ENCODE peak calls at places on chromosomes 13 and 19, in six cellular contexts. V, I, F, B, A and G are unnamed samples. For H3K4me1, the result is how much of the 10 kb centered on the place peaks cover.

GRCh38 chr19:49871349-49871985 is 4.1 kb upstream of the PNKP start:
- DNase-seq in I (no peak), B (no peak), F (no peak), V (no peak), A (no peak), G (no peak)

GRCh38 chr13:51519839-51520238 is 64.4 kb upstream of the WDFY2 start:
- DNase-seq in V (no peak), I (no peak), A (peak), F (no peak), B (no peak), G (no peak)

GRCh38 chr19:2775556-2776430 is 7.3 kb downstream of the SGTA start:
- DNase-seq in I (no peak), A (peak), B (peak), V (peak), F (no peak), G (no peak)

GRCh38 chr19:33740811-33741396 is 55.8 kb upstream of the KCTD15 start:
- DNase-seq in V (peak), A (peak), I (peak), B (no peak), F (peak), G (peak)

GRCh38 chr19:43555185-43555770 is 20.0 kb downstream of the XRCC1 start:
- DNase-seq in V (peak), A (peak), I (peak), F (peak), B (no peak), G (peak)

GRCh38 chr19:49488046-49488862 is 846 bp downstream of the RPL13A start:
- DNase-seq in A (no peak), V (no peak), B (no peak), F (peak), I (no peak), G (no peak)

GRCh38 chr19:5466814-5467291 is 11.6 kb downstream of the ZNRF4 start:
- DNase-seq in A (no peak), B (no peak), I (no peak), V (peak), F (no peak), G (no peak)

GRCh38 chr19:19120308-19121156 is 17.7 kb downstream of the TMEM161A start:
- DNase-seq in F (peak), V (no peak), A (peak), B (no peak), I (peak), G (peak)

GRCh38 chr19:6459356-6460098 is at the start of gene SLC25A23:
- DNase-seq in V (peak), I (peak), A (peak), F (peak), B (no peak), G (peak)

GRCh38 chr13:101977475-101977874 is 424.4 kb downstream of the FGF14 start:
- DNase-seq in F (no peak), A (no peak), I (no peak), V (no peak), B (no peak), G (no peak)

GRCh38 chr19:46906221-46906620 is 45.4 kb downstream of the ARHGAP35 start:
- DNase-seq in V (no peak), I (no peak), F (no peak), B (no peak), A (no peak), G (no peak)

GRCh38 chr19:46913198-46913851 is 52.5 kb downstream of the ARHGAP35 start:
- DNase-seq in B (no peak), V (no peak), F (peak), I (no peak), A (no peak), G (no peak)

GRCh38 chr19:46907880-46908279 is 47.1 kb downstream of the ARHGAP35 start:
- DNase-seq in I (no peak), V (no peak), A (no peak), F (no peak), B (no peak), G (no peak)

GRCh38 chr19:46911456-46911855 is 50.7 kb downstream of the ARHGAP35 start:
- DNase-seq in A (no peak), I (no peak), V (no peak), B (no peak), F (no peak), G (no peak)

DNA sequence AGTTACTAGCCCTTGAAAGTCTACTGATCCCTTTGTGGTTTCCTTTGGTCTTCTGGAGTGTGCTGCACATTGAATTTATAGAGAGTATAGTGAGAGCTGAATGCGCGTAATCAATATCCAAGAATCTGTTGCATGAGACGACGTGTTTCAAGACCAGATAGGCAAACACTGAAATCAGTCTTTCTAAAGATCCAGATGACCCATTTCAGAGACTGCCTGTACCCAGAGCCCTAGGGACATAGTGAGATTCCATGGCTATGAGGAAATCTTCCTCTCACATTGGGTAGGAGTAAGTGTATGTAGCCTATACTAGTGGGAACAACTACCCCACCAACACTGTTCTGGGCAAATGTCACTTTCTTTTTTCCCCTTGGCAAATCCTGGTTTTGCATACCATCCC is 48.6 kb downstream of the ARHGAP35 start:
- DNase-seq in F (no peak), I (no peak), A (no peak), B (no peak), V (no peak), G (no peak)
- H3K4me1 ChIP-seq in F (under half), I (under half), A (under half), B (under half), V (under half), G (under half)

GRCh38 chr13:53068841-53069520 is 40.4 kb downstream of the OLFM4 start:
- DNase-seq in V (no peak), I (no peak), B (no peak), F (peak), A (no peak), G (no peak)
- H3K27ac ChIP-seq in V (no peak), I (no peak), B (no peak), F (no peak), A (no peak), G (no peak)

GRCh38 chr19:12833418-12833746 is 997 bp downstream of the RTBDN start:
- DNase-seq in I (no peak), V (no peak), A (no peak), F (no peak), B (no peak), G (no peak)
- H3K4me3 ChIP-seq in I (no peak), V (peak), A (no peak), F (no peak), B (peak), G (no peak)

GRCh38 chr13:56351041-56351440 is 789.7 kb upstream of the PRR20A start:
- DNase-seq in A (no peak), B (no peak), F (peak), I (no peak), V (no peak), G (no peak)
- H3K4me1 ChIP-seq in A (under half), B (under half), F (under half), I (under half), V (under half), G (under half)

DNA sequence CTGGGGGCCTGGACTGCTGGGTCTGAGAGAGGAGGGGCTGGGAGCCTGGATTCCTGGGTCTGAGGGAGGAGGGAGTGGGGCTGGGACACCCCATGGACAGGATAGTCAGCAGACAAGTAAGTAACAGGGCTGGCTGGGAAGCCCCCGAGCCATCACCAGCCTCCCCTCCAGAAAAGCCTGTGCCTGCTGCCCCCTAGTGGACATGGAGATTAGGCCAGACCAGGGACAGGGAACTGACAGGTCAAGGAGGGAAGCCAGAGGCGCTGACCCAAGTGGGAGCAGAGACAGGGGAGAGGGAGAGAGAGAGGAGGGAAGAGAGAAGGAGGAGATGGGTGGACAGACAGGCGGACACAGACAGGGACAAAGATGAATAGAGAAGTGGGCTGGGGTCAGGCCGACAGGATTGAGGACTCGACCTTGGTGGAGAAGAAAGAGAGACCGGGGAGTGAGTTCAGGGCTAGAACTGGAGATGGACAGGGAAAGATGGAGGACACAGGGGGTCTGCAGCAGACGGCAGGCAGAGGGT is 6.7 kb upstream of the ERFL start:
- DNase-seq in F (peak), I (peak), B (no peak), A (peak), V (peak), G (no peak)
- H3K27ac ChIP-seq in F (no peak), I (no peak), B (no peak), A (no peak), V (no peak), G (no peak)

DNA sequence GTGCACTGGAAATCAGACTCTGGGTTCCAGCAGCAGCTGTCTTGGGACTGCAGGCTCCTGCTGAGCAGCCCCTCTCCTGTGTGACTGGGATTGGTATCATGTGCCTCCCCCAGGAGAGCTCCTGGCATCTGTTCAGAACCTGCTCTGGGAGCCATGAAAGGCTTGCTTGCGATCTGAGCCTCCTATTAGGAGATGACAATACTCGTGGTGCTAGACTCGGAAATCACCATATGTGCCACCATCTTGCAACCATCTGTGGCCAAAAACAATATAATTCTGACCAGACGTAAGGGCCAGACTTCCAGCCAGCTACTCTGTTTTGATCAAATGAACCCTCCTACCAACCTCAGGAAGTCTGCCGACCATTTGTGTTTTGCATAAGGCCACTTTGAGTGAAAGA is 484.7 kb downstream of the IRS2 start:
- DNase-seq in V (no peak), I (no peak), B (no peak), A (no peak), F (no peak), G (no peak)
- H3K4me3 ChIP-seq in V (no peak), I (no peak), B (no peak), A (no peak), F (no peak), G (no peak)

DNA sequence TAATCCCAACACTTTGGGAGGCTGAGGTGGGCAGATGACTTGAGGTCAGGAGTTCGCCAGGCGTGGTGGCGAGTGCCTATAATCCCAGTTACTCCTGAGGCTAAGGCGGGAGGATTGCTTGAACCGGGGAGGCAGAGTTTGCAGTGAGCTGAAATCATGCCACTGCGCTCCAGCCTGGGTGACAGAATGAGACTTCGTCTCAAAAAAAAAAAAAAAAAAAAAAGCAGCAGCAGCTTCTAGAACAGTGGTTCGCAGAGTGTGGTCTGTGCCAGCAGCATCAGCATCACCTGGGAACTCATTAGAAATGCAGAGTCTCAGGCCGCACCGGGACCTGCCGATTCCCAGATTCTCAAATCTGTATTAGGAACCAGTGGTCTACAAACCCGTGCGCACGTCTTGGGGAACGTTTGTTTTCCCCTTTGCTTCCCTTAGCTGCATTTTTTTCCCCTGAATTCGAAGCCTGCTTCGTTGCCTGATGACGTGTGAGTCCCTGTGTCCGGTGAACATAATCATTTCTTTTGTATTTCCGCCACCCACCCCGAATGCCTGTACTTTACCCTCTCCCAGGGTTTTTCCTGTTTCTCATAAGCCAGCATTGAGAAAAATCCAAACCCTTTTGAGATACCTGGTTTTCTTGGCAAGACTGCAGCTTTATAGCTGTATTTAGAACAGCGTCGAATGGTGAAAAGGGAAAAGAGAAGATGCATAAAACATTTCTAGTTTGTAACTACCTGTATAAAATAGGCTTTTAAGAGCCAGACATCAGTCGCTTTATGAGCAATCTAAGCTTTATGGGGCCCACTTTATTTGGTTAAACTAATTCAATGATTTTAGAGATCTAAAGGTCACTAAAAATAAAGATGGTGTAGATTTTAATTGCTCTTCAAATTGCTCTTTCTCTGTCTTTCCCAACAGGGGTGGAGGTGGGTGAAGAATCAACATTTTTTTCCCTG is 49.8 kb downstream of the BICRA start:
- DNase-seq in B (no peak), F (no peak), I (no peak), V (no peak), A (no peak), G (no peak)
- H3K4me1 ChIP-seq in B (under half), F (under half), I (under half), V (under half), A (under half), G (under half)

GRCh38 chr19:1105217-1105872 is 1.6 kb downstream of the GPX4 start:
- DNase-seq in B (no peak), F (no peak), I (no peak), A (peak), V (no peak), G (no peak)

GRCh38 chr19:1104452-1105216 is 840 bp downstream of the GPX4 start:
- DNase-seq in V (peak), F (peak), A (peak), B (no peak), I (peak), G (no peak)

GRCh38 chr19:1107655-1108261 is 4.0 kb downstream of the GPX4 start:
- DNase-seq in A (no peak), I (no peak), F (no peak), V (no peak), B (no peak), G (no peak)

GRCh38 chr19:1106841-1107654 is 3.3 kb downstream of the GPX4 start:
- DNase-seq in A (peak), V (no peak), B (no peak), F (peak), I (no peak), G (no peak)

DNA sequence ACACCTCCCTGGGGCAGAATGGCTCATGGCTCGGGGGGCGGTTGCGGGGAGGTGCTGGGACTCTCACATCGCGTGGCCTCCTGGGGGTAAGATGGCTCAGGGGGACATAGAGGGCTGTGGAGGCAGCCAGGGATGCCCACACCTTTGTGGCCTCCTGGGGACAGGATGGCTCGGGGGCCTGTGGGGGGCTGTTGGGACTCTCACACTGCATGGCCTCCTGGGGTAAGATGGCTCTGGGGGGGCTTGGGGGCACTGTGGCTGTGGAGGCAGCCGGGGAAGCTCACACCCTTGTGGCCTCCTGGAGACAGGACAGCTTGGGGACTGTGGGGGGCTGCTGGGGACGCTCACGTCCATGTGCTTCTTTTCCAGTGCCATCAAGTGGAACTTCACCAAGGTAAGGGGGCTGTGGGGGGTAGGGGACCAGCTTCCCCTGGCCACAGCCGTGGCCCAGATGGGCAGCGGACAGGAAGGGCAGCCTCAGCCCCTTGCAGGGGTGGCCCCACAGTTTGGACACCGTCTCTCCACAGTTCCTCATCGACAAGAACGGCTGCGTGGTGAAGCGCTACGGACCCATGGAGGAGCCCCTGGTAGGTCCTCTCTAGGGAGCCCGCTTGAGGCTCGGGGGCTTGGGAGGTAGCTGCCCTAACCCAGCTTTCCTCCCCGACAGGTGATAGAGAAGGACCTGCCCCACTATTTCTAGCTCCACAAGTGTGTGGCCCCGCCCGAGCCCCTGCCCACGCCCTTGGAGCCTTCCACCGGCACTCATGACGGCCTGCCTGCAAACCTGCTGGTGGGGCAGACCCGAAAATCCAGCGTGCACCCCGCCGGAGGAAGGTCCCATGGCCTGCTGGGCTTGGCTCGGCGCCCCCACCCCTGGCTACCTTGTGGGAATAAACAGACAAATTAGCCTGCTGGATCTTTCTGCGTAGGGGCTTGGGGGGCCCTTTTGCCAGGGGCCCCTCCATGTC is 2.4 kb downstream of the GPX4 start:
- DNase-seq in V (no peak), F (no peak), I (no peak), B (no peak), A (no peak), G (no peak)
- H3K27ac ChIP-seq in V (no peak), F (no peak), I (no peak), B (peak), A (peak), G (no peak)

GRCh38 chr13:30610311-30610710 is 7.4 kb upstream of the USPL1 start:
- DNase-seq in B (no peak), A (no peak), F (no peak), V (no peak), I (no peak), G (no peak)
- H3K4me3 ChIP-seq in B (no peak), A (no peak), F (no peak), V (no peak), I (no peak), G (no peak)

DNA sequence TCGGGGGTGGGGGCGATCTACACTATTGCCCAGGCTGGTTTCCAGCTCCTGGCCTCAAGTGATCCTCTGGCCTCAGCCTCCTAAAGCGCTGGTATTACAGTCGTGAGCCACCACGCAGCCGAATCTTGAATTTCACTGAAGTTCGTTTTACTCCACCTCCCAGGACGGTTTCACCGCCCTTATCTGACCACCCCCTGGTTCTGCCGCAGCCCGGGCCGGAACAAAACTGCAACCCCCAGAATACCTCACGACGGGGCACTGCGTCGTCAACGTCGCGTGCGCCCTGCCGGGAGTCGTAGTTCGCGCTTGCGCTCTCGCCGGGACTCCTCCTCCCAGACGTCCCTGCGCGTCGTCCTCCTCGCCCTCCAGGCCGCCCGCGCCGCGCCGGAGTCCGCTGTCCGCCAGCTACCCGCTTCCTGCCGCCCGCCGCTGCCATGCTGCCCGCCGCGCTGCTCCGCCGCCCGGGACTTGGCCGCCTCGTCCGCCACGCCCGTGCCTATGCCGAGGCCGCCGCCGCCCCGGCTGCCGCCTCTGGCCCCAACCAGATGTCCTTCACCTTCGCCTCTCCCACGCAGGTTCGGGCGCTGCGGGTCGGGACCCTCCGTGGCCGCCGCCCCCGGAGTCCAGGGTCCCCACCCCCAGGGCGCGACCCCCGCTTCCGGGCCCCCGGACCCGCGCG is at the start of gene ATP5F1D:
- DNase-seq in B (no peak), A (peak), V (peak), I (peak), F (peak), G (no peak)
- H3K4me1 ChIP-seq in B (half or more), A (under half), V (half or more), I (half or more), F (under half), G (under half)